ENCODE peak calls at places on chromosomes 11 and 22, in four cellular contexts. B is Peyer's patch, S is brain microvascular endothelial cell, P is iPS DF 6.9. T is an unnamed sample.

GRCh38 chr11:75422248-75423231 is 10.5 kb downstream of the KLHL35 start:
- DNase-seq in S (no peak), P (no peak), B (no peak), T (no peak)

GRCh38 chr22:19795617-19796008 is 35.0 kb downstream of the TBX1 start:
- DNase-seq in B (no peak), P (no peak), S (no peak), T (no peak)

GRCh38 chr22:40484906-40485660 is 114.7 kb downstream of the SGSM3 start:
- DNase-seq in B (no peak), P (no peak), S (no peak), T (no peak)

GRCh38 chr22:25362215-25362882 is 142.9 kb downstream of the CRYBB2 start:
- DNase-seq in B (peak; percentile 69), S (peak; percentile 52), P (peak; percentile 71), T (peak; percentile 58)

GRCh38 chr22:23715811-23716355 is 25.1 kb downstream of the RGL4 start:
- DNase-seq in S (no peak), P (no peak), B (peak; percentile 33), T (no peak)

GRCh38 chr11:116294630-116295029 is 478.2 kb downstream of the BUD13 start:
- DNase-seq in S (peak; percentile 20), P (no peak), B (no peak), T (no peak)

GRCh38 chr11:74650498-74650897 is 58.1 kb downstream of the POLD3 start:
- DNase-seq in S (no peak), B (no peak), P (no peak), T (no peak)

GRCh38 chr22:23124611-23125511 is 16.9 kb downstream of the RSPH14 start:
- DNase-seq in S (no peak), B (no peak), P (no peak), T (no peak)

GRCh38 chr22:45710469-45710868 is 38.8 kb downstream of the ATXN10 start:
- DNase-seq in S (no peak), B (no peak), P (no peak), T (no peak)

GRCh38 chr11:79439893-79440450 is 858 bp downstream of the TENM4 start:
- DNase-seq in P (no peak), B (no peak), S (no peak), T (no peak)

GRCh38 chr22:50320671-50321325 is 6.0 kb downstream of the DENND6B start:
- DNase-seq in P (no peak), S (no peak), B (no peak), T (no peak)

GRCh38 chr11:112320668-112321067 is 60.0 kb upstream of the PLET1 start:
- DNase-seq in P (no peak), B (no peak), S (peak; percentile 93), T (no peak)

GRCh38 chr11:57071829-57072228 is 83.1 kb downstream of the OR5AK2 start:
- DNase-seq in S (no peak), P (no peak), B (no peak), T (no peak)

GRCh38 chr22:42418811-42419243 is 13.4 kb downstream of the NFAM1 start:
- DNase-seq in S (no peak), P (no peak), B (peak; percentile 19), T (no peak)

GRCh38 chr11:11243258-11243789 is 109.7 kb downstream of the CSNK2A3 start:
- DNase-seq in P (no peak), B (no peak), S (no peak), T (no peak)

GRCh38 chr11:119509969-119510401 is 87.0 kb upstream of the THY1 start:
- DNase-seq in B (no peak), P (no peak), S (peak; percentile 88), T (no peak)

GRCh38 chr22:43293661-43294392 is 49.3 kb downstream of the SCUBE1 start:
- DNase-seq in B (no peak), P (no peak), S (peak; percentile 10), T (no peak)

GRCh38 chr11:33670250-33671011 is 30.2 kb downstream of the C11orf91 start:
- DNase-seq in P (no peak), B (no peak), S (peak; percentile 72), T (peak; percentile 9)

GRCh38 chr11:134950692-134951304 is 538.8 kb upstream of the B3GAT1 start:
- DNase-seq in P (no peak), S (peak; percentile 63), B (no peak), T (no peak)

GRCh38 chr11:118152552-118153471 is at the start of gene SCN4B:
- DNase-seq in P (no peak), B (no peak), S (peak; percentile 5), T (no peak)

GRCh38 chr11:94513091-94513490 is 830 bp downstream of the C11orf97 start:
- DNase-seq in S (no peak), P (no peak), B (no peak), T (no peak)

GRCh38 chr11:35158371-35159081 is 19.6 kb downstream of the CD44 start:
- DNase-seq in P (no peak), S (no peak), B (no peak), T (no peak)

GRCh38 chr22:49592780-49593501 is 234.7 kb downstream of the BRD1 start:
- DNase-seq in P (no peak), S (no peak), B (no peak), T (no peak)

GRCh38 chr11:68315581-68315920 is 3.2 kb downstream of the LRP5 start:
- DNase-seq in B (no peak), S (no peak), P (no peak), T (no peak)

GRCh38 chr11:206516-207212 is 535 bp downstream of the BET1L start:
- DNase-seq in P (no peak), S (no peak), B (peak; percentile 23), T (no peak)

DNA sequence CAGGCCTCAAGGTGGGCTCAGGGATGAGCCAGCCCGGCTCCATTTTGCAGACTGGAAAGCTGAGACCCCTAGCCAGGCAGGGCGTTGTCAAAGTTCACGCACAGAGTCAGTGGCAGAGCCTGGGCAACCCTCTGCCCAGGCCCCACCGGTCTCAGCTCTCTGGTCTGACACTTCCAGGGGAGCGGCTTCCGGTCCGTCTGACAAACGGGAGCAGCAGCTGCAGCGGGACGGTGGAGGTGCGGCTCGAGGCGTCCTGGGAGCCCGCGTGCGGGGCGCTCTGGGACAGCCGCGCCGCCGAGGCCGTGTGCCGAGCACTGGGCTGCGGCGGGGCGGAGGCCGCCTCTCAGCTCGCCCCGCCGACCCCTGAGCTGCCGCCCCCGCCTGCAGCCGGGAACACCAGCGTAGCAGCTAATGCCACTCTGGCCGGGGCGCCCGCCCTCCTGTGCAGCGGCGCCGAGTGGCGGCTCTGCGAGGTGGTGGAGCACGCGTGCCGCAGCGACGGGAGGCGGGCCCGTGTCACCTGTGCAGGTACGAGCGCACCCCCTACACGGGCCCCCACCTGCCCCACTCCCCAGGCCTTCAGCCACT is 36.0 kb downstream of the CD6 start:
- DNase-seq in P (no peak), B (peak; percentile 50), S (no peak), T (no peak)
- H3K36me3 ChIP-seq in P (no peaks in the 10 kb centered on the region), B (no peaks in the 10 kb centered on the region), S (no peaks in the 10 kb centered on the region), T (peaks cover 56% of the 10 kb centered on the region)

GRCh38 chr11:64161037-64161436 is 4.9 kb downstream of the MACROD1 start:
- DNase-seq in B (no peak), S (no peak), P (no peak), T (no peak)

GRCh38 chr11:64163951-64164350 is 2.0 kb downstream of the MACROD1 start:
- DNase-seq in B (no peak), S (no peak), P (no peak), T (no peak)

GRCh38 chr11:64165842-64166635 is at the start of gene MACROD1:
- DNase-seq in B (peak; percentile 85), S (peak; percentile 69), P (no peak), T (peak; percentile 68)

GRCh38 chr11:64164392-64165312 is 1.3 kb downstream of the MACROD1 start:
- DNase-seq in S (no peak), B (no peak), P (no peak), T (no peak)

GRCh38 chr11:64165482-64165841 is 451 bp downstream of the MACROD1 start:
- DNase-seq in B (no peak), P (no peak), S (no peak), T (no peak)
- H3K27ac ChIP-seq in B (peak overlapping the region; percentile 75), P (no peak overlapping the region), S (no peak overlapping the region), T (no peak overlapping the region)

GRCh38 chr11:2394818-2395105 is 5.8 kb upstream of the TSSC4 start:
- DNase-seq in B (no peak), P (no peak), S (no peak), T (no peak)

GRCh38 chr11:2391663-2391975 is 8.9 kb upstream of the TSSC4 start:
- DNase-seq in B (no peak), S (no peak), P (no peak), T (no peak)

GRCh38 chr11:2392241-2392959 is 8.2 kb upstream of the TSSC4 start:
- DNase-seq in S (no peak), B (no peak), P (no peak), T (no peak)

GRCh38 chr11:2393941-2394817 is 6.4 kb upstream of the TSSC4 start:
- DNase-seq in S (no peak), P (no peak), B (peak; percentile 88), T (no peak)

DNA sequence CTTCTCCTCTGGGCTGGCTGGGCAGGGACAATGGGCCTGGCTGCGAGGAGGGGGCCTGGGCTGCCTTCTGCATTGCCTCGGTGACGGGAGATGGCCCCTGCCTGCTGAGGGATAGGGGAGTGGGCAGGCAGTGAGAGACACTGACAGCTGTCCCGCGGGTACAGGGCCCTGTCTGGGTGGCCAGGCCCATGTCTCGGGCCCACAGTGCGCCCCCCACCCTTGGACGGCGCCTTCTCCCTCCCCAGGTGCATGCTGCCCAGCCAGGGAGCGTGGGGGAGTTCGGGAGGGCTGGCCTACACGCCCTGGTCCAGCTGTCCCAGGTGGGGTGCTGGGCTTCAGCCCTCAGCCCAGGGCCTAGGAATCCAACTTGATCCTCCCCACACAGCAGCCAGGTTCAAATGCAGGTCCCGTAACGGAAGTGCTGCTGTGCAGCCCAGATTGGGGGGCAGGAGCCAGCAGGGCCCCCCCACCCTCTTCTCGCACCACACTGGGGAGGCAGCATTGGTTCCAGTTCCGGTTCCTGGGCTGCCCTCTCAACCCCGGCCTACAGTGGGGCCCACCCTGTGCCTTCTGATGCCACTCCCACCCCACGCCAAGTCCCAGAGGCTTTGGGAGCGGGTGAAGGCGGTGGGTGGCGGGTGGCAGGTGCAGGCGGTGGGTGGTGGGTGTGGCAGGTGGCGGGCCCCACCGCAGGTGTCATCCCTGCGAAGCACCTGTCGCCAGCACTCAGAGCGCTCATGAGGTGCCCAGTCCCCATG is 7.3 kb upstream of the TSSC4 start:
- DNase-seq in B (peak; percentile 71), S (no peak), P (no peak), T (no peak)
- H3K36me3 ChIP-seq in B (no peaks in the 10 kb centered on the region), S (peaks cover 55% of the 10 kb centered on the region), P (peaks cover 19% of the 10 kb centered on the region), T (peaks cover 2% of the 10 kb centered on the region)

GRCh38 chr11:78318321-78318720 is 99.3 kb downstream of the GAB2 start:
- DNase-seq in P (no peak), S (no peak), B (no peak), T (no peak)

GRCh38 chr11:78315724-78316123 is 101.9 kb downstream of the GAB2 start:
- DNase-seq in S (no peak), B (no peak), P (no peak), T (no peak)

GRCh38 chr11:78323356-78323755 is 94.3 kb downstream of the GAB2 start:
- DNase-seq in B (no peak), S (no peak), P (no peak), T (no peak)

GRCh38 chr11:78318733-78319132 is 98.9 kb downstream of the GAB2 start:
- DNase-seq in P (no peak), S (no peak), B (no peak), T (no peak)

DNA sequence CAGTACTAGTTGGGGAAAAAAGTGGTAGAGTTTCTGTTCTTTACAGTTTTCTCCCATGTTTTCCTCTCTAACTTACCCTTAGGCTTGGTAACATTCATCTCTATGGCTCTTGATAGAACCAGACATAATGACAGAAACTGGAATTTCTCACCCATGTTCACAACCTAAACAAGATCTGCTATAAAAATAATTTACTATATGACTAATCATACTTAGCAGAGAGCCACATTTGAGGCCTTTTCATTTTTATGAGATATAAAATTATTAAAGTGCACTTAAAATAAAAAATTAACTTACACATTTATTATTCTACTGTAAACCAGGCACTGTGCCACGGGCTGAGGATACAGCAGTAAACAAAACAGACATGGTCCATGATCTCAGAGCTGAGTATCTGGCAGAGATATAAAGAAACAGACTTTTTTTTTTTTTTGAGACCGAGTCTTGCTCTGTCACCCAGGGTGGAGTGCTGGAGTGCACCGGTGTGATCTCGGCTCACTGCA is 98.1 kb downstream of the GAB2 start:
- DNase-seq in S (peak; percentile 18), B (no peak), P (no peak), T (no peak)
- H3K27ac ChIP-seq in S (no peak overlapping the region), B (no peak overlapping the region), P (no peak overlapping the region), T (no peak overlapping the region)

T was measured in CD4-positive, CD25-positive, alpha-beta regulatory T cell.